ENCODE peak calls at places on chromosome 14, in five cellular contexts. P is neural progenitor cell, G is neural crest cell, T is MCF 10A, Y is tibial nerve. V is an unnamed sample.

GRCh38 chr14:90368946-90369721 is 27.7 kb upstream of the CALM1 start:
- DNase-seq in P (no peak), G (no peak), T (peak), Y (no peak), V (no peak)

GRCh38 chr14:69713127-69713800 is 53.7 kb upstream of the SRSF5 start:
- DNase-seq in P (peak), G (no peak), T (peak), Y (no peak), V (no peak)

GRCh38 chr14:64465208-64465821 is at the start of gene AKAP5:
- DNase-seq in P (peak), G (peak), T (peak), Y (peak), V (peak)

GRCh38 chr14:92644601-92645515 is 103.6 kb downstream of the LGMN start:
- DNase-seq in P (no peak), G (no peak), T (no peak), Y (no peak), V (no peak)

GRCh38 chr14:49863483-49864262 is 11.1 kb upstream of the NEMF start:
- DNase-seq in P (peak), G (no peak), T (peak), Y (peak), V (no peak)

GRCh38 chr14:81517798-81518398 is 15.8 kb downstream of the SEL1L start:
- DNase-seq in P (no peak), G (no peak), T (no peak), Y (no peak), V (no peak)

GRCh38 chr14:76376001-76376404 is at the start of gene ESRRB:
- DNase-seq in P (peak), G (peak), T (no peak), Y (no peak), V (no peak)

GRCh38 chr14:94058674-94059138 is 22.3 kb downstream of the DDX24 start:
- DNase-seq in P (no peak), G (no peak), T (no peak), Y (no peak), V (no peak)

GRCh38 chr14:105275267-105275946 is 25.4 kb downstream of the BRF1 start:
- DNase-seq in P (no peak), G (no peak), T (no peak), Y (peak), V (no peak)

GRCh38 chr14:24339284-24340151 is at the start of gene RIPK3:
- DNase-seq in P (peak), G (no peak), T (no peak), Y (no peak), V (no peak)

GRCh38 chr14:52048641-52049204 is 20.1 kb downstream of the NID2 start:
- DNase-seq in P (no peak), G (no peak), T (peak), Y (peak), V (no peak)

GRCh38 chr14:33846100-33846824 is 104.6 kb downstream of the EGLN3 start:
- DNase-seq in P (no peak), G (no peak), T (no peak), Y (no peak), V (no peak)

GRCh38 chr14:47425302-47425701 is 250.1 kb downstream of the MDGA2 start:
- DNase-seq in P (no peak), G (no peak), T (no peak), Y (no peak), V (no peak)

GRCh38 chr14:37019488-37019887 is 152.9 kb downstream of the SLC25A21 start:
- DNase-seq in P (no peak), G (no peak), T (no peak), Y (no peak), V (no peak)

GRCh38 chr14:63180017-63180416 is 24.2 kb upstream of the RHOJ start:
- DNase-seq in P (no peak), G (no peak), T (no peak), Y (no peak), V (no peak)

GRCh38 chr14:91228112-91229004 is 16.1 kb downstream of the GPR68 start:
- DNase-seq in P (no peak), G (no peak), T (peak), Y (no peak), V (no peak)

GRCh38 chr14:85528080-85528881 is 1.7 kb upstream of the FLRT2 start:
- DNase-seq in P (peak), G (peak), T (peak), Y (peak), V (no peak)

GRCh38 chr14:53567236-53567785 is 389.3 kb downstream of the BMP4 start:
- DNase-seq in P (no peak), G (no peak), T (no peak), Y (no peak), V (no peak)

DNA sequence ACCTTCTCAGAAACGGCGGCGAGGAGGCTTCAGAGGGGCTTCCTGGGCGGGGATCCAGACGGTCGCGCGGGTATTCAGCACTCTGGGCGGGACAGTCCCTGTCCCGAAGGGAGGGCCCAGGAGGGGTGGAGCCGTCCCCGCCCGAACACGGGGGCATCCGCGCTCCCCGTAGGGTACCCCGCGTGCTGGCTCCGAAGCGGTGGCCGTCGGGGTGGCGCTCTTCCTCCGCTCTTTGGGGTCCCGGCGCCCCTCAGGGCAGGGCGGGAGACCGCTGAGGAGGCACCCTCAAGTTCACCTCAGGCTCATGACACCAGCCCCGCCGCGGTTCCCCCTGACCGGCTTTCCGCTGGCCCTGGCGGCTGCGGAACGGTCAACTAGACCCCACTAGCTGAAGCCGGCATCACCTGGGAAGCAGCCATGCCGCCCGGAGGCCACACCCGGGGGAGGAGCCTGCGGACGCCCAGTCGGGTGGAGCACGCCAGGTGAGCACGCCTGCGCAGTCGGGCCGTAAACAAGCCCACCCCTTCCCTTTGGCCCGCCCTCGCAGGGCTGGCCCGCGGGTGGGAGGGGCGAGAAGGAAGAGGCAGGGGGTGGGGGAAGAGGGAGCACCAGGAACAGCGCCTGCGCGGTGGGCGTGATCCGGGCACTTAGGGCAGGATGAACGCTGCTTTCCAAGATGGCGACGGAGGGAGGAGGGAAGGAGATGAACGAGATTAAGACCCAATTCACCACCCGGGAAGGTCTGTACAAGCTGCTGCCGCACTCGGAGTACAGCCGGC is at the start of gene WDR20:
- DNase-seq in P (peak), G (peak), T (peak), Y (peak), V (peak)
- TF ChIP-seq CTCF in P (peak), G (no peak), T (no peak), Y (no peak), V (peak)

DNA sequence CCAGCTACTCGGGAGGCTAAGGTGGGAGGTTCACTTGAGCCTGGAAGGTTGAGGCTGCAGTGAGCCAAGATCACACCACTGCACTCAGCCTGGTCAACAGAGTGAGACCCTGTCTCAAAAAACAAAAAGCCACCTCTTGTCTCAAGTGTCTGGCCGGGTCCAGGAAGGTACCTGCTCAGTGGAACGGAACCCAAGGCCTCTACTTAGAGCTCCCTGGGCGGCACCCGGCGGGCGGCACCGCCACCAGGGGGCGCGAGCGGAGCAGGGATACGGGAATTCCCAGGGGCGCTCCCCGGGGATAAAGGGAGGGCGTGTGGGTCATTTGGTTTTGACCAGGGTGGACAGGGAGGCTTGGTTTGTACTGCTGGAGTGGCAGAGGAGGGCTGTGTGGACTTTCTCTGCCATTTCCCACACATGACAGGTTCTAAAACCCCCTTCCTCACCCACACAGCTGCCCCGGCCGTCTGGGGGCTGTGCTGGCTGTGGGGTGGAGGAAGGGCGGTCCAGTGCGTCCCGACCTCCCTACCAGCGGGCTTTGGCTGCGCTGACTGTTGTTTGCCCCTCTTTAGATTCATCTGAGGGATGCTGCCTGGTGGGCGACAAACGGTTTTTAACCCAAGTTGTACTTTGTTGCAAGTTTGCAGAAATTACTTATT is 91.4 kb downstream of the SETD3 start:
- DNase-seq in P (peak), G (peak), T (peak), Y (no peak), V (peak)
- TF ChIP-seq CTCF in P (peak), G (peak), T (peak), Y (peak), V (peak)

GRCh38 chr14:77488558-77488957 is 10.1 kb downstream of the ISM2 start:
- DNase-seq in P (no peak), G (no peak), T (no peak), Y (no peak), V (peak)

GRCh38 chr14:77495354-77495753 is 3.3 kb downstream of the ISM2 start:
- DNase-seq in P (no peak), G (no peak), T (no peak), Y (no peak), V (no peak)

GRCh38 chr14:77489051-77489450 is 9.6 kb downstream of the ISM2 start:
- DNase-seq in P (no peak), G (no peak), T (no peak), Y (no peak), V (no peak)

GRCh38 chr14:77490347-77490986 is 8.1 kb downstream of the ISM2 start:
- DNase-seq in P (no peak), G (no peak), T (no peak), Y (no peak), V (no peak)

GRCh38 chr14:77491056-77491455 is 7.6 kb downstream of the ISM2 start:
- DNase-seq in P (no peak), G (no peak), T (no peak), Y (no peak), V (no peak)
- TF ChIP-seq CTCF in P (no peak), G (no peak), T (no peak), Y (no peak), V (no peak)

DNA sequence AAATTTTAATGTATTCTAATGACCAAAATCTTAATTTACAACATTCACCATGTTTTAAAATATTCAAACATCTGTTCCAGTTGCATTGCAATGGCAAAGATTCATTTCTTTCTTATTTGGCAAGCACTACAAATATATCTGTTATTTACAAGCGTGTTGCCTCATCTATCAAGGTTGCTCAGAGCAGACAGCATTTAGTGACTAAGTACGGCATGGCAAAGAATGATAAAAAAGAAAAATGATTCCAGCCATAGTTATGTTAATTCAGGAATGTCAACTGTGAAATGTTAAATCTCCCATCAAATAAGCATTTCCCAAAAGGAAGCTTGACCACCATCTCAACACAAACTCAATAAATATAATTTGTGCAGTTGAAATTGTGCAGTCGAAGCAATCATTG is 312.1 kb downstream of the SEC23A start:
- DNase-seq in P (no peak), G (no peak), T (no peak), Y (no peak), V (no peak)
- TF ChIP-seq CTCF in P (no peak), G (no peak), T (no peak), Y (no peak), V (no peak)

DNA sequence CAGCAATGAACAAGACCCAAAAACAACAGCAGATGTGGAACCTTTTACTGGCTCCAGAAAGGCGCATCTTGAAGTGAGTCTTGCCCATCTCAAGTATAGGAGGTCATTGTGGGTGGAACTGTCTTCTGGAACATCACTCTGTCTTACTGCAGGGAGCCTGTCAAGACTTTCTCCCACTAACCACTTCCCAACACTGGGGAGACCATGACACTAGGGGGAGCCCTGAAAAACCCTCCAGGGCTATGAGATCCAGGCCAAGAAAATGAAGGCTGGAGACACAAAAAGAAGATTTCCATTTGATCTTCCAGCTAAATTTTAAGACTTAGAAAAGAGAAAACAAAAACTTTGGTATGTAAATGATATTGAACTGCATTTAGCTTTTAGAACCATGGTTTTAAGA is 13.5 kb upstream of the ATG14 start:
- DNase-seq in P (no peak), G (no peak), T (peak), Y (no peak), V (no peak)
- TF ChIP-seq CTCF in P (no peak), G (no peak), T (no peak), Y (no peak), V (no peak)

GRCh38 chr14:38867561-38868150 is 235.4 kb downstream of the SEC23A start:
- DNase-seq in P (peak), G (peak), T (peak), Y (peak), V (no peak)
- TF ChIP-seq CTCF in P (peak), G (peak), T (peak), Y (peak), V (peak)

GRCh38 chr14:74574092-74574438 is 38.0 kb downstream of the LTBP2 start:
- DNase-seq in P (no peak), G (no peak), T (no peak), Y (no peak), V (no peak)

GRCh38 chr14:74572829-74573360 is 39.1 kb downstream of the LTBP2 start:
- DNase-seq in P (no peak), G (no peak), T (peak), Y (no peak), V (no peak)

GRCh38 chr14:74574706-74575105 is 37.3 kb downstream of the LTBP2 start:
- DNase-seq in P (no peak), G (no peak), T (no peak), Y (no peak), V (no peak)

GRCh38 chr14:74571901-74572828 is 39.9 kb downstream of the LTBP2 start:
- DNase-seq in P (no peak), G (peak), T (peak), Y (peak), V (peak)

DNA sequence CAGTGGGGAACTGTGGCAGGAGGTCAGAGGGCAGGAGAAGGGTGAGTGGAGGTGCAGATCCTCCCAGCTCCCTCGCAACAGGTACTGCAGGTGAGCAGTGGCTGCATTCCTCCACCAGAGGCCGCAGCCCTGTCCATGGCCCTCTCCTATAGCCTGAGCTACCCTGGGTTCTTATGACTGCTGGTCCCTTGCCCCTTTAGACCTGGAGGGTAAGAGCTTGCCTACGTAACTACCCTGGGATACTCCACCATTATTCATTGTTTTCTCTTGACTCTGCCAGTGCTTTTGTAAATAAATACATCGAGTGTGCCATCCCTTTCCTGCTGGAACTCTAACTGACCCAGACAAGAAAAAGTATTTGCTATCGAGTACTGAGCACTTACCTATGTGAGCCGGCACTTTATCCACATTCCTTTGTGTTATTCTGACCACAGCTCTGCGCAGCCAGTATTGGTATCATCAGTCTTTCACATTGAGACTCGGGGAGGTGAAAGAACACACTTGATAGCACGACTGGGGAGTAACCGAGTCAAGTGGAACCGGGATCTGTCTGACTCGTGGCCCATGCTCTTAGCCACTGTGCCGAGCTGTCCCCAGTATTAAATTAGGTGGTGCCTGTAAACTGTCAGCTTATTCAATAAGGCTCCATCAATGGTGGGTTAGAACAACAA is 38.5 kb downstream of the LTBP2 start:
- DNase-seq in P (no peak), G (no peak), T (peak), Y (no peak), V (no peak)
- TF ChIP-seq CTCF in P (peak), G (peak), T (peak), Y (no peak), V (no peak)

GRCh38 chr14:99318959-99319295 is 46.9 kb upstream of the BCL11B start:
- DNase-seq in P (no peak), G (no peak), T (no peak), Y (no peak), V (no peak)
- TF ChIP-seq CTCF in P (no peak), G (no peak), T (no peak), Y (no peak), V (no peak)

V was measured in D721Med.